ENCODE peak calls at places on chromosomes 16 and 17, in seven cellular contexts. B is fibroblast of mammary gland; L is A549; I is colonic mucosa; J is CD4-positive, alpha-beta memory T cell; G is lower lobe of right lung; K is Kasumi-1. R is an unnamed sample.

GRCh38 chr16:79047337-79047736 is 553.2 kb downstream of the MAF start:
- DNase-seq in B (no peak), L (peak), I (no peak), J (peak), G (no peak), K (peak), R (no peak)

GRCh38 chr17:54239291-54239690 is 416.6 kb downstream of the KIF2B start:
- DNase-seq in B (no peak), L (no peak), I (no peak), J (no peak), G (no peak), K (no peak), R (no peak)

GRCh38 chr16:84829168-84829965 is 9.6 kb downstream of the CRISPLD2 start:
- DNase-seq in B (peak), L (no peak), I (peak), J (no peak), G (no peak), K (no peak), R (no peak)

GRCh38 chr16:561957-562938 is 2.1 kb downstream of the PRR35 start:
- DNase-seq in B (no peak), L (no peak), I (no peak), J (no peak), G (no peak), K (no peak), R (no peak)

GRCh38 chr16:28280881-28281836 is 11.2 kb upstream of the SBK1 start:
- DNase-seq in B (no peak), L (no peak), I (no peak), J (no peak), G (no peak), K (no peak), R (no peak)

GRCh38 chr17:81470270-81470943 is 42.2 kb downstream of the ACTG1 start:
- DNase-seq in B (no peak), L (no peak), I (no peak), J (no peak), G (no peak), K (no peak), R (no peak)

GRCh38 chr16:85425061-85425662 is 188.0 kb upstream of the GSE1 start:
- DNase-seq in B (no peak), L (no peak), I (peak), J (no peak), G (peak), K (no peak), R (no peak)

GRCh38 chr17:9383828-9384227 is 191.8 kb downstream of the STX8 start:
- DNase-seq in B (no peak), L (no peak), I (no peak), J (no peak), G (no peak), K (peak), R (no peak)

GRCh38 chr16:12099451-12100123 is 123.1 kb downstream of the SNX29 start:
- DNase-seq in B (no peak), L (no peak), I (no peak), J (no peak), G (no peak), K (no peak), R (no peak)

GRCh38 chr17:81616877-81617276 is 20.0 kb downstream of the NPLOC4 start:
- DNase-seq in B (no peak), L (no peak), I (no peak), J (no peak), G (peak), K (no peak), R (no peak)

GRCh38 chr16:9549487-9549886 is 458.0 kb downstream of the HAPSTR1 start:
- DNase-seq in B (no peak), L (no peak), I (no peak), J (no peak), G (no peak), K (no peak), R (no peak)

GRCh38 chr17:37060094-37060493 is 111.3 kb downstream of the AATF start:
- DNase-seq in B (no peak), L (no peak), I (no peak), J (no peak), G (no peak), K (no peak), R (no peak)

GRCh38 chr16:66603537-66604375 is 748 bp upstream of the CMTM3 start:
- DNase-seq in B (peak), L (peak), I (peak), J (peak), G (peak), K (peak), R (peak)

GRCh38 chr17:45307290-45308015 is 9.4 kb downstream of the MAP3K14 start:
- DNase-seq in B (peak), L (no peak), I (no peak), J (no peak), G (no peak), K (peak), R (peak)

GRCh38 chr17:29661220-29661619 is 38.5 kb upstream of the CORO6 start:
- DNase-seq in B (no peak), L (no peak), I (no peak), J (no peak), G (no peak), K (no peak), R (no peak)

GRCh38 chr17:48055531-48056245 is 7.5 kb downstream of the NFE2L1 start:
- DNase-seq in B (no peak), L (no peak), I (no peak), J (no peak), G (no peak), K (no peak), R (no peak)

GRCh38 chr16:64977211-64977920 is 144.5 kb downstream of the CDH11 start:
- DNase-seq in B (peak), L (no peak), I (no peak), J (no peak), G (no peak), K (no peak), R (no peak)

GRCh38 chr16:66924527-66925321 is 611 bp downstream of the RRAD start:
- DNase-seq in B (no peak), L (peak), I (peak), J (peak), G (peak), K (no peak), R (no peak)

GRCh38 chr16:69307856-69308255 is 3.3 kb upstream of the VPS4A start:
- DNase-seq in B (no peak), L (no peak), I (no peak), J (no peak), G (no peak), K (no peak), R (no peak)

GRCh38 chr16:80852261-80852872 is 48.0 kb upstream of the CDYL2 start:
- DNase-seq in B (peak), L (peak), I (peak), J (no peak), G (no peak), K (peak), R (no peak)

GRCh38 chr16:13471036-13471435 is 448.9 kb upstream of the ERCC4 start:
- DNase-seq in B (no peak), L (no peak), I (no peak), J (no peak), G (no peak), K (no peak), R (no peak)

GRCh38 chr16:2919511-2920255 is 8.0 kb downstream of the FLYWCH1 start:
- DNase-seq in B (peak), L (peak), I (peak), J (peak), G (no peak), K (peak), R (no peak)

GRCh38 chr16:11016524-11016988 is 72.2 kb downstream of the CLEC16A start:
- DNase-seq in B (no peak), L (peak), I (peak), J (no peak), G (no peak), K (no peak), R (no peak)

R was measured in GF-D8.